ENCODE peak calls at places on chromosomes 13 and 19, in ten cellular contexts. T is cardiac fibroblast; G is NCI-H2081; W is effector CD4-positive, alpha-beta T cell; N is CD4-positive, alpha-beta T cell; U is Kasumi-1; V is PC-9; Y is lower leg skin; R is stimulated activated CD4-positive, alpha-beta T cell treated with anti-CD3 and anti-CD28 coated beads, Interleukin-12 subunit alpha, Interleukin-12 subunit beta, amount 100 ng/mL, for 24 hours; K is omental fat pad. B is an unnamed sample.

GRCh38 chr13:113539176-113539575 is 45.4 kb upstream of the TFDP1 start:
- DNase-seq in T (no peak), K (no peak), W (no peak), Y (peak; percentile 68), R (no peak), V (no peak), N (no peak), G (no peak), U (no peak), B (no peak)

GRCh38 chr19:19269952-19270694 is 3.0 kb downstream of the TM6SF2 start:
- DNase-seq in N (no peak), G (no peak), R (no peak), T (no peak), W (no peak), V (no peak), K (no peak), U (no peak), Y (no peak), B (no peak)

GRCh38 chr13:97125810-97126738 is 96.1 kb upstream of the MBNL2 start:
- DNase-seq in R (no peak), N (no peak), V (peak; percentile 93), W (no peak), Y (peak; percentile 89), G (no peak), U (no peak), K (no peak), T (peak; percentile 60), B (no peak)

GRCh38 chr13:25170554-25171107 is 1.5 kb downstream of the AMER2 start:
- DNase-seq in R (no peak), G (peak; percentile 30), W (no peak), U (no peak), V (no peak), K (no peak), T (no peak), Y (no peak), N (no peak), B (no peak)

GRCh38 chr19:10007811-10008211 is 2.5 kb downstream of the COL5A3 start:
- DNase-seq in T (peak; percentile 61), U (no peak), K (no peak), R (no peak), W (no peak), N (no peak), G (no peak), V (no peak), Y (no peak), B (no peak)

GRCh38 chr13:30943881-30944280 is 11.4 kb downstream of the TEX26 start:
- DNase-seq in K (no peak), Y (no peak), R (no peak), N (no peak), T (peak; percentile 6), W (no peak), V (no peak), G (no peak), U (no peak), B (no peak)

GRCh38 chr13:27135023-27135422 is 36.6 kb downstream of the USP12 start:
- DNase-seq in K (no peak), U (no peak), N (no peak), W (no peak), G (no peak), V (no peak), Y (no peak), R (no peak), T (no peak), B (no peak)

GRCh38 chr19:23046743-23047142 is 43.8 kb upstream of the ZNF728 start:
- DNase-seq in T (no peak), V (no peak), Y (no peak), G (no peak), K (no peak), R (no peak), W (no peak), N (no peak), U (no peak), B (no peak)

GRCh38 chr13:102799544-102800144 is 725 bp downstream of the BIVM start:
- DNase-seq in G (peak; percentile 4), T (no peak), N (no peak), K (no peak), V (no peak), W (no peak), Y (peak; percentile 87), U (no peak), R (no peak), B (no peak)

GRCh38 chr13:110185696-110186095 is 121.3 kb downstream of the COL4A1 start:
- DNase-seq in K (no peak), R (no peak), G (no peak), W (no peak), V (no peak), Y (no peak), N (no peak), T (no peak), U (no peak), B (no peak)

GRCh38 chr19:56111601-56112312 is 9.3 kb downstream of the ZNF787 start:
- DNase-seq in N (no peak), T (no peak), V (peak; percentile 32), Y (no peak), W (no peak), G (no peak), R (no peak), K (no peak), U (no peak), B (peak; percentile 27)

GRCh38 chr19:51607077-51607476 is 23.1 kb downstream of the SIGLEC5 start:
- DNase-seq in U (no peak), G (no peak), K (no peak), W (no peak), N (no peak), Y (no peak), R (no peak), T (no peak), V (no peak), B (no peak)

GRCh38 chr19:11435833-11436313 is 438 bp downstream of the PRKCSH start:
- DNase-seq in R (no peak), Y (no peak), T (peak; percentile 33), K (no peak), N (no peak), V (no peak), W (no peak), U (no peak), G (no peak), B (peak; percentile 18)

GRCh38 chr13:19782049-19782726 is 557 bp downstream of the PSPC1 start:
- DNase-seq in R (peak; percentile 21), V (no peak), K (peak; percentile 31), G (peak; percentile 21), Y (peak; percentile 87), W (peak; percentile 41), U (no peak), T (peak; percentile 63), N (no peak), B (peak; percentile 45)

GRCh38 chr13:46101488-46102289 is 3.1 kb downstream of the CPB2 start:
- DNase-seq in T (no peak), U (peak; percentile 57), N (no peak), W (no peak), G (peak; percentile 65), V (no peak), Y (no peak), R (no peak), K (no peak), B (no peak)

GRCh38 chr13:107457686-107458085 is 757.6 kb downstream of the LIG4 start:
- DNase-seq in W (no peak), Y (no peak), N (no peak), U (no peak), K (no peak), T (no peak), G (peak; percentile 39), R (no peak), V (no peak), B (no peak)

GRCh38 chr13:111281751-111282311 is 38.6 kb upstream of the TEX29 start:
- DNase-seq in T (peak; percentile 67), V (no peak), U (peak; percentile 44), N (no peak), W (no peak), G (no peak), K (no peak), Y (no peak), R (no peak), B (no peak)

GRCh38 chr13:41311607-41312500 is 787 bp downstream of the NAA16 start:
- DNase-seq in K (peak; percentile 57), N (peak; percentile 31), U (no peak), G (no peak), R (peak; percentile 20), T (peak; percentile 51), W (peak; percentile 32), V (no peak), Y (peak; percentile 87), B (peak; percentile 45)

GRCh38 chr13:32142956-32143375 is 111.4 kb downstream of the FRY start:
- DNase-seq in W (no peak), G (no peak), N (no peak), Y (no peak), U (peak; percentile 0), T (peak; percentile 80), R (no peak), V (peak; percentile 59), K (no peak), B (no peak)

GRCh38 chr13:95233026-95233635 is 68.1 kb downstream of the ABCC4 start:
- DNase-seq in U (no peak), N (no peak), G (no peak), V (no peak), W (no peak), T (no peak), Y (no peak), K (no peak), R (no peak), B (no peak)

B was measured in effector memory CD8-positive, alpha-beta T cell.